ENCODE peak calls at places on chromosome 2, in six cellular contexts. L is GM12864, K is astrocyte, N is AG04450, D is PC-9, C is HL-60. R is an unnamed sample.

GRCh38 chr2:194883711-194884110 is 773.3 kb upstream of the SLC39A10 start:
- DNase-seq in L (no peak), K (no peak), N (no peak), D (no peak), C (no peak), R (no peak)

GRCh38 chr2:181174880-181175590 is 194.6 kb downstream of the UBE2E3 start:
- DNase-seq in L (no peak), K (peak; percentile 50), N (no peak), D (no peak), C (no peak), R (peak; percentile 26)

GRCh38 chr2:96251721-96252292 is 14.0 kb downstream of the TMEM127 start:
- DNase-seq in L (no peak), K (peak; percentile 97), N (peak; percentile 85), D (peak; percentile 95), C (no peak), R (peak; percentile 90)

GRCh38 chr2:157692768-157693167 is 64.1 kb upstream of the ACVR1C start:
- DNase-seq in L (no peak), K (peak; percentile 99), N (peak; percentile 63), D (peak; percentile 45), C (no peak), R (peak; percentile 43)

GRCh38 chr2:19807866-19808265 is 93.9 kb downstream of the TTC32 start:
- DNase-seq in L (no peak), K (no peak), N (no peak), D (no peak), C (no peak), R (peak; percentile 19)

GRCh38 chr2:170148161-170148560 is 29.8 kb upstream of the MYO3B start:
- DNase-seq in L (no peak), K (no peak), N (no peak), D (no peak), C (no peak), R (peak; percentile 24)

GRCh38 chr2:151306621-151307020 is 17.2 kb upstream of the NMI start:
- DNase-seq in L (no peak), K (peak; percentile 82), N (peak; percentile 23), D (no peak), C (no peak), R (peak; percentile 89)

GRCh38 chr2:7774481-7774880 is 857.3 kb downstream of the RNF144A start:
- DNase-seq in L (no peak), K (no peak), N (no peak), D (no peak), C (no peak), R (no peak)

GRCh38 chr2:73072416-73072815 is 904 bp upstream of the SFXN5 start:
- DNase-seq in L (no peak), K (no peak), N (no peak), D (no peak), C (no peak), R (no peak)

GRCh38 chr2:42752299-42752698 is 11.6 kb downstream of the OXER1 start:
- DNase-seq in L (peak; percentile 55), K (no peak), N (no peak), D (no peak), C (peak; percentile 95), R (no peak)

GRCh38 chr2:225031599-225031998 is 10.7 kb downstream of the DOCK10 start:
- DNase-seq in L (no peak), K (no peak), N (no peak), D (no peak), C (no peak), R (no peak)

GRCh38 chr2:66775730-66776422 is 341.0 kb downstream of the MEIS1 start:
- DNase-seq in L (no peak), K (no peak), N (no peak), D (no peak), C (no peak), R (no peak)

GRCh38 chr2:183060500-183061231 is 17.9 kb upstream of the DUSP19 start:
- DNase-seq in L (no peak), K (no peak), N (no peak), D (no peak), C (no peak), R (no peak)

GRCh38 chr2:160989778-160990177 is 170.4 kb upstream of the TANK start:
- DNase-seq in L (no peak), K (no peak), N (no peak), D (no peak), C (no peak), R (no peak)

GRCh38 chr2:183117226-183117625 is 7.0 kb upstream of the NUP35 start:
- DNase-seq in L (no peak), K (no peak), N (no peak), D (no peak), C (no peak), R (no peak)

GRCh38 chr2:178692845-178693244 is 114.4 kb downstream of the TTN start:
- DNase-seq in L (no peak), K (no peak), N (no peak), D (no peak), C (no peak), R (no peak)

GRCh38 chr2:138919336-138919735 is 139.1 kb upstream of the NXPH2 start:
- DNase-seq in L (no peak), K (no peak), N (no peak), D (no peak), C (no peak), R (no peak)

GRCh38 chr2:82781516-82781915 is 1677.6 kb downstream of the SUCLG1 start:
- DNase-seq in L (no peak), K (no peak), N (no peak), D (no peak), C (no peak), R (peak; percentile 24)

GRCh38 chr2:159030674-159031380 is 62.4 kb downstream of the TANC1 start:
- DNase-seq in L (no peak), K (peak; percentile 88), N (no peak), D (peak; percentile 47), C (no peak), R (peak; percentile 84)

GRCh38 chr2:38428940-38429339 is 51.9 kb upstream of the ATL2 start:
- DNase-seq in L (no peak), K (no peak), N (no peak), D (no peak), C (no peak), R (peak; percentile 70)

GRCh38 chr2:144389151-144389929 is 130.6 kb downstream of the ZEB2 start:
- DNase-seq in L (no peak), K (no peak), N (no peak), D (peak; percentile 25), C (no peak), R (no peak)

GRCh38 chr2:226683926-226684562 is 115.6 kb downstream of the IRS1 start:
- DNase-seq in L (no peak), K (no peak), N (no peak), D (no peak), C (no peak), R (no peak)

GRCh38 chr2:233810385-233810784 is 32.3 kb downstream of the MROH2A start:
- DNase-seq in L (no peak), K (no peak), N (no peak), D (no peak), C (no peak), R (no peak)

GRCh38 chr2:159044804-159045286 is 76.4 kb downstream of the TANC1 start:
- DNase-seq in L (no peak), K (peak; percentile 51), N (no peak), D (peak; percentile 18), C (no peak), R (no peak)

GRCh38 chr2:157336137-157336721 is 10.6 kb upstream of the ERMN start:
- DNase-seq in L (peak; percentile 10), K (no peak), N (no peak), D (no peak), C (peak; percentile 25), R (peak; percentile 57)

GRCh38 chr2:130778781-130779180 is 23.4 kb downstream of the AMER3 start:
- DNase-seq in L (no peak), K (no peak), N (no peak), D (no peak), C (no peak), R (no peak)
- TF ChIP-seq CTCF in L (no peak), K (no peak), N (no peak), D (no peak), C (no peak), R (no peak)

GRCh38 chr2:237687666-237688065 is 60.3 kb downstream of the LRRFIP1 start:
- DNase-seq in L (peak; percentile 68), K (peak; percentile 100), N (peak; percentile 93), D (peak; percentile 92), C (peak; percentile 97), R (peak; percentile 98)

GRCh38 chr2:237688081-237688480 is 60.7 kb downstream of the LRRFIP1 start:
- DNase-seq in L (no peak), K (no peak), N (no peak), D (no peak), C (no peak), R (no peak)

GRCh38 chr2:237685408-237685807 is 58.0 kb downstream of the LRRFIP1 start:
- DNase-seq in L (no peak), K (no peak), N (no peak), D (no peak), C (no peak), R (peak; percentile 47)

GRCh38 chr2:237689569-237690131 is 62.3 kb downstream of the LRRFIP1 start:
- DNase-seq in L (no peak), K (no peak), N (no peak), D (peak; percentile 54), C (peak; percentile 64), R (no peak)

DNA sequence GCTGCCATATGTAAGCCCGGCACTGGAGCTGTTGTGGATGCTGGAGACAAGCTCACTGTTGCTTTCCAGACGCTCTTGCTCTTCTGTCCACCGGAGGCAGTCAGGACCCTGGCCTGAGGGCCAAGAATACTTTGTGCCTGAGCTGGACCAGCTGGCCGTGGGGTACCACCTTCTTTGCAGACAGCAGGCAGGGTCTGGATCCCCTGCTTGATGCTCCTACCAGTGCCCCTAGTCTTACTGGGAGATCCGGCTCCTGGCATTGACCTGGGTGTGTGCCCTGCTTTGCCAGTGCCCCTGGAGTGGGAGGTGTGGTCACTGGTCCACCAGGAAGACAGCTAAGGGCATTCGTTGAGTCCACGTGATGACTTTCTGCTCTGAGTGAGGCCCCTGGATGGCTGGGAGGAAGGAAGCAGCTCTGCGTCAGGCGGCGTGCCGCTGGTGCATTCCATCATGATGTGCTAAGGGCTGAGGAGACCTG is 59.3 kb downstream of the LRRFIP1 start:
- DNase-seq in L (no peak), K (peak; percentile 46), N (no peak), D (no peak), C (no peak), R (peak; percentile 61)
- TF ChIP-seq CTCF in L (peak; percentile 49), K (no peak), N (peak; percentile 50), D (peak; percentile 53), C (no peak), R (peak; percentile 39)

GRCh38 chr2:119378566-119378965 is 11.8 kb downstream of the DBI start:
- DNase-seq in L (no peak), K (no peak), N (no peak), D (no peak), C (no peak), R (no peak)

GRCh38 chr2:119377266-119377972 is 10.6 kb downstream of the DBI start:
- DNase-seq in L (no peak), K (no peak), N (no peak), D (no peak), C (peak; percentile 90), R (no peak)

GRCh38 chr2:119377973-119378305 is 11.2 kb downstream of the DBI start:
- DNase-seq in L (no peak), K (no peak), N (no peak), D (no peak), C (no peak), R (no peak)

GRCh38 chr2:119372778-119373568 is 6.2 kb downstream of the DBI start:
- DNase-seq in L (no peak), K (no peak), N (no peak), D (no peak), C (no peak), R (no peak)

GRCh38 chr2:119376810-119377209 is 10.0 kb downstream of the DBI start:
- DNase-seq in L (no peak), K (no peak), N (no peak), D (no peak), C (no peak), R (no peak)
- TF ChIP-seq CTCF in L (no peak), K (no peak), N (no peak), D (no peak), C (no peak), R (no peak)

GRCh38 chr2:136188086-136188485 is 70.1 kb upstream of the CXCR4 start:
- DNase-seq in L (no peak), K (no peak), N (no peak), D (no peak), C (no peak), R (no peak)
- TF ChIP-seq CTCF in L (no peak), K (no peak), N (no peak), D (no peak), C (no peak), R (no peak)

R was measured in fibroblast of pulmonary artery.